ENCODE peak calls at places on chromosomes 5 and 9, in eight cellular contexts. One of them, this sample, is unnamed. For H3K27me3, the result is how much of the 10 kb centered on the place peaks cover.

GRCh38 chr5:132026516-132027008 is 15.1 kb upstream of the ACSL6 start:
- DNase-seq in ovary: no peak
- DNase-seq in prostate gland: no peak
- DNase-seq in fibroblast of lung: no peak
- DNase-seq in endothelial cell of umbilical vein: no peak
- DNase-seq in mammary epithelial cell: no peak
- DNase-seq in heart right ventricle: no peak
- DNase-seq in colonic mucosa: no peak
- DNase-seq in this sample: no peak

GRCh38 chr5:167453518-167454020 is 837.9 kb upstream of the WWC1 start:
- DNase-seq in fibroblast of lung: no peak
- DNase-seq in ovary: no peak
- DNase-seq in heart right ventricle: no peak
- DNase-seq in colonic mucosa: no peak
- DNase-seq in endothelial cell of umbilical vein: no peak
- DNase-seq in mammary epithelial cell: no peak
- DNase-seq in prostate gland: no peak
- DNase-seq in this sample: no peak

GRCh38 chr5:21919417-21920022 is 933.6 kb downstream of the CDH12 start:
- DNase-seq in ovary: no peak
- DNase-seq in endothelial cell of umbilical vein: peak
- DNase-seq in prostate gland: no peak
- DNase-seq in fibroblast of lung: peak
- DNase-seq in mammary epithelial cell: peak
- DNase-seq in heart right ventricle: no peak
- DNase-seq in colonic mucosa: no peak
- DNase-seq in this sample: peak

GRCh38 chr9:89278997-89279739 is 31.8 kb upstream of the CKS2 start:
- DNase-seq in mammary epithelial cell: peak
- DNase-seq in endothelial cell of umbilical vein: peak
- DNase-seq in heart right ventricle: no peak
- DNase-seq in fibroblast of lung: peak
- DNase-seq in colonic mucosa: peak
- DNase-seq in ovary: no peak
- DNase-seq in prostate gland: no peak
- DNase-seq in this sample: peak

GRCh38 chr9:130461218-130461630 is 16.5 kb downstream of the ASS1 start:
- DNase-seq in ovary: peak
- DNase-seq in prostate gland: peak
- DNase-seq in fibroblast of lung: peak
- DNase-seq in heart right ventricle: peak
- DNase-seq in mammary epithelial cell: peak
- DNase-seq in endothelial cell of umbilical vein: peak
- DNase-seq in colonic mucosa: peak
- DNase-seq in this sample: no peak

GRCh38 chr9:112717669-112718331 is at the start of gene INIP:
- DNase-seq in prostate gland: peak
- DNase-seq in ovary: peak
- DNase-seq in colonic mucosa: peak
- DNase-seq in fibroblast of lung: peak
- DNase-seq in heart right ventricle: peak
- DNase-seq in mammary epithelial cell: peak
- DNase-seq in endothelial cell of umbilical vein: peak
- DNase-seq in this sample: peak

GRCh38 chr5:168950241-168950951 is 350.5 kb downstream of the SLIT3 start:
- DNase-seq in mammary epithelial cell: no peak
- DNase-seq in ovary: no peak
- DNase-seq in heart right ventricle: no peak
- DNase-seq in endothelial cell of umbilical vein: no peak
- DNase-seq in fibroblast of lung: no peak
- DNase-seq in prostate gland: no peak
- DNase-seq in colonic mucosa: no peak
- DNase-seq in this sample: no peak

GRCh38 chr9:72883867-72884266 is 69.0 kb downstream of the ALDH1A1 start:
- DNase-seq in ovary: no peak
- DNase-seq in mammary epithelial cell: no peak
- DNase-seq in prostate gland: no peak
- DNase-seq in fibroblast of lung: no peak
- DNase-seq in colonic mucosa: peak
- DNase-seq in endothelial cell of umbilical vein: no peak
- DNase-seq in heart right ventricle: no peak
- DNase-seq in this sample: no peak

GRCh38 chr9:22037954-22038690 is 29.0 kb upstream of the CDKN2B start:
- DNase-seq in heart right ventricle: no peak
- DNase-seq in fibroblast of lung: peak
- DNase-seq in endothelial cell of umbilical vein: peak
- DNase-seq in ovary: no peak
- DNase-seq in prostate gland: no peak
- DNase-seq in colonic mucosa: no peak
- DNase-seq in mammary epithelial cell: peak
- DNase-seq in this sample: no peak

GRCh38 chr5:169003721-169004481 is 297.0 kb downstream of the SLIT3 start:
- DNase-seq in prostate gland: no peak
- DNase-seq in ovary: peak
- DNase-seq in fibroblast of lung: no peak
- DNase-seq in mammary epithelial cell: no peak
- DNase-seq in heart right ventricle: no peak
- DNase-seq in colonic mucosa: no peak
- DNase-seq in endothelial cell of umbilical vein: no peak
- DNase-seq in this sample: no peak

GRCh38 chr5:54531536-54531935 is 14.0 kb downstream of the SNX18 start:
- DNase-seq in ovary: no peak
- DNase-seq in endothelial cell of umbilical vein: no peak
- DNase-seq in colonic mucosa: no peak
- DNase-seq in prostate gland: no peak
- DNase-seq in mammary epithelial cell: peak
- DNase-seq in heart right ventricle: no peak
- DNase-seq in fibroblast of lung: no peak
- DNase-seq in this sample: no peak

DNA sequence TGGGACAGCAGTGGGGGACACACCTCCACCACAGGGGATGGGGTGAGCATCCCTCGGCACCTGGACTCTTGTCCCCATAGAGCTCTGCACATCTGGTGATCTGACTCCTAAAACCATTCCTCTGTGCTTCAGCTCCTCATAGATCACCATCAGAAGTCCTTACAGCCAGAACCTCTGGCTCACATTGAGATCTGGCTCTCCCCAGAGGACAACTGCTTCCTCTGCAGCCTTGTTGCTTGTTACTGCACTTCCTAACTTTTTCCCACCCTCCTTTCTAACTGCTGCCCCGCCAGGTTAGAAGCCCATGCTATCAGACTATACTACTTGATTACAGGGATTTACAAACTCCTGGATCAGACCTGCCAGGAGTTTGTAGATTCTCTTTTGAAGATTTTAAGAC is 64.5 kb downstream of the ARSB start:
- DNase-seq in mammary epithelial cell: no peak
- DNase-seq in fibroblast of lung: peak
- DNase-seq in prostate gland: no peak
- DNase-seq in colonic mucosa: no peak
- DNase-seq in heart right ventricle: no peak
- DNase-seq in endothelial cell of umbilical vein: no peak
- DNase-seq in ovary: no peak
- DNase-seq in this sample: no peak
- TF ChIP-seq CTCF in mammary epithelial cell: no peak
- TF ChIP-seq CTCF in fibroblast of lung: peak
- TF ChIP-seq CTCF in prostate gland: no peak
- TF ChIP-seq CTCF in colonic mucosa: no peak
- TF ChIP-seq CTCF in heart right ventricle: peak
- TF ChIP-seq CTCF in endothelial cell of umbilical vein: peak
- TF ChIP-seq CTCF in ovary: no peak
- TF ChIP-seq CTCF in this sample: peak

DNA sequence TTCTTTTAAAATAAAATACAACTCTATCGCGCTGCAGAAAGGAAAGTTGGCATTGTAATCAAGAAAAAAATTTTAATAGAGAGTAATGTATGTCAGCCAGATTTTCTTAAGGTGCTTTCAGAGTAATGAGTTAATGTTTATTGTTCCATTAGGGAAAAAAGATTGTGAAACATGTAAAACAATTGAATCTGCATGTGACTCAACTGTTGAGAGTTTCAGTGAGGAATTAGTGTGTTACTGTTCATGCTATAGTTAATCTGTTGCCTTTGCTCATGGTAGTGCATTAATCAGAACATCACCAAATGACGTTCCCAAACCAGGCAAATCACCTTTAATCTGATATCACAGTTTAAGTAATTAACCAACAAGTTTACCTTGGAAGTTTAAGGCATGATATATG is 600.5 kb downstream of the NR2F1-AS1 start:
- DNase-seq in mammary epithelial cell: peak
- DNase-seq in fibroblast of lung: no peak
- DNase-seq in endothelial cell of umbilical vein: no peak
- DNase-seq in heart right ventricle: no peak
- DNase-seq in ovary: no peak
- DNase-seq in prostate gland: no peak
- DNase-seq in colonic mucosa: no peak
- DNase-seq in this sample: no peak
- H3K4me3 ChIP-seq in mammary epithelial cell: no peak
- H3K4me3 ChIP-seq in fibroblast of lung: no peak
- H3K4me3 ChIP-seq in endothelial cell of umbilical vein: no peak
- H3K4me3 ChIP-seq in heart right ventricle: no peak
- H3K4me3 ChIP-seq in ovary: no peak
- H3K4me3 ChIP-seq in prostate gland: no peak
- H3K4me3 ChIP-seq in colonic mucosa: no peak
- H3K4me3 ChIP-seq in this sample: no peak

GRCh38 chr9:134733480-134734232 is 92.1 kb downstream of the COL5A1 start:
- DNase-seq in prostate gland: no peak
- DNase-seq in ovary: no peak
- DNase-seq in colonic mucosa: no peak
- DNase-seq in fibroblast of lung: no peak
- DNase-seq in endothelial cell of umbilical vein: no peak
- DNase-seq in heart right ventricle: no peak
- DNase-seq in mammary epithelial cell: no peak
- DNase-seq in this sample: no peak

GRCh38 chr9:134730761-134731496 is 89.3 kb downstream of the COL5A1 start:
- DNase-seq in mammary epithelial cell: no peak
- DNase-seq in ovary: no peak
- DNase-seq in colonic mucosa: no peak
- DNase-seq in endothelial cell of umbilical vein: no peak
- DNase-seq in heart right ventricle: no peak
- DNase-seq in fibroblast of lung: no peak
- DNase-seq in prostate gland: no peak
- DNase-seq in this sample: no peak

GRCh38 chr9:134730011-134730760 is 88.6 kb downstream of the COL5A1 start:
- DNase-seq in heart right ventricle: peak
- DNase-seq in ovary: no peak
- DNase-seq in fibroblast of lung: peak
- DNase-seq in endothelial cell of umbilical vein: no peak
- DNase-seq in prostate gland: no peak
- DNase-seq in mammary epithelial cell: no peak
- DNase-seq in colonic mucosa: no peak
- DNase-seq in this sample: no peak

GRCh38 chr9:134732392-134733110 is 90.9 kb downstream of the COL5A1 start:
- DNase-seq in prostate gland: no peak
- DNase-seq in fibroblast of lung: peak
- DNase-seq in mammary epithelial cell: no peak
- DNase-seq in colonic mucosa: no peak
- DNase-seq in heart right ventricle: no peak
- DNase-seq in ovary: no peak
- DNase-seq in endothelial cell of umbilical vein: no peak
- DNase-seq in this sample: no peak

DNA sequence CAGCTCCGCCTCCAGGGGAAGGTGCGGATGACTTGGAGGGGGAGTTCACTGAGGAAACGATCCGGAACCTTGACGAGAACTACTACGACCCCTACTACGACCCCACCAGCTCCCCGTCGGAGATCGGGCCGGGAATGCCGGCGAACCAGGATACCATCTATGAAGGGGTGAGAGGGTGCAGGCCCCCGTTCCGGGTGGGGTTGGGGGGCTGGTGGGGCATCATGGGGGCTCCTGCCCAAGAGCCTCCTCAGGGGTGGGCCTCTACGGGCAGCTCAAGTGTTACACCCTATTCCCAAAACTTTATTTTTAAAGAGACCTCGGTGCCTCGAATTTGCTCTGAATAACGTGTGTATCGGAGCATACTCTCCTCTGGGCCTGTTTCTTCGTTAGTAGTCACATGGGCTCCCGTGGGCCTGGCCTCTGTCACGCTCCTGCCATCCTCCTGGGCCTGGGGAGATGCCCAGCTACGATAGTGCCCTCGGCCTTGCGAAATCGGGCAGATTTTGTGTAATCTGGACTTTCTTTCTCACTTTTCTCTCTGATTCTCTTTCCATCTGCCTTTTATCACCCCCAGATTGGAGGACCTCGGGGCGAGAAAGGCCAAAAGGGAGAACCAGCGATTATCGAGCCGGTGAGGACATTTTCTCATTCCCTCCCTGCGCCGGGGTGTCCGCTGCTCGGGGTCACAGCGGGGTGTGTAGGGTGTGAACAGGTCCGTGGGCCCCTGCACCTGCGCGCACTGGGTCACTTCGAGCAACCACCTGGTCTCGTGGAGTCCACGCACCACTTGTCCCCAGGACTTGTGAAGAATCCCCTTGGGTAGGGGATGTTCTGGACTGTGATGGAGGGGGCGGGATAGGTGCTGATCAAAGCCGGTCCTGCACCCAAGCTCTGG is 90.1 kb downstream of the COL5A1 start:
- DNase-seq in fibroblast of lung: no peak
- DNase-seq in endothelial cell of umbilical vein: no peak
- DNase-seq in colonic mucosa: no peak
- DNase-seq in heart right ventricle: no peak
- DNase-seq in prostate gland: no peak
- DNase-seq in mammary epithelial cell: no peak
- DNase-seq in ovary: no peak
- DNase-seq in this sample: no peak
- H3K27me3 ChIP-seq in fibroblast of lung: under half
- H3K27me3 ChIP-seq in endothelial cell of umbilical vein: under half
- H3K27me3 ChIP-seq in colonic mucosa: under half
- H3K27me3 ChIP-seq in heart right ventricle: under half
- H3K27me3 ChIP-seq in prostate gland: under half
- H3K27me3 ChIP-seq in mammary epithelial cell: under half
- H3K27me3 ChIP-seq in ovary: under half
- H3K27me3 ChIP-seq in this sample: under half

DNA sequence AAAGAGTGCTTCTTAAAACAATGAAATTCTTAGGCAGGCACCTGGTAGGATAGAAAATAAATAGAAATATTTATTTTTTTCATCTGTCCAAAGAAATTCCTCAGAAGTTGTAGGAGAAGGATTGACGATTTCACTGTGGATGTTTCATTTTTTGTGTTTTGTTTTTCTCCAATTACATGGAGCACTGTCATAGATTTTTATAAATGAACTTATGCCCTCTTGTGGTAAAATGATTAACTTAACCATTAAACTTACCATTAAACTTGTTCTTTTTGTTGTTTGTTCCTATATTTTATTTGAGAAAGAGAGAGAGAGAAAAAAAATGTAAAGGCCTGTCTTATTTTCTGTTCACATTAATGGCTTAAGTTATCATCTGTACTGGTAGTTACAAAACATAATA is 339.2 kb downstream of the PRR16 start:
- DNase-seq in endothelial cell of umbilical vein: peak
- DNase-seq in mammary epithelial cell: peak
- DNase-seq in colonic mucosa: no peak
- DNase-seq in heart right ventricle: no peak
- DNase-seq in ovary: no peak
- DNase-seq in fibroblast of lung: peak
- DNase-seq in prostate gland: no peak
- DNase-seq in this sample: no peak
- TF ChIP-seq CTCF in endothelial cell of umbilical vein: no peak
- TF ChIP-seq CTCF in mammary epithelial cell: no peak
- TF ChIP-seq CTCF in colonic mucosa: no peak
- TF ChIP-seq CTCF in heart right ventricle: peak
- TF ChIP-seq CTCF in ovary: no peak
- TF ChIP-seq CTCF in fibroblast of lung: no peak
- TF ChIP-seq CTCF in prostate gland: peak
- TF ChIP-seq CTCF in this sample: peak

GRCh38 chr5:10301266-10301665 is 6.4 kb downstream of the CMBL start:
- DNase-seq in endothelial cell of umbilical vein: no peak
- DNase-seq in mammary epithelial cell: no peak
- DNase-seq in colonic mucosa: peak
- DNase-seq in ovary: no peak
- DNase-seq in fibroblast of lung: no peak
- DNase-seq in heart right ventricle: no peak
- DNase-seq in prostate gland: no peak
- DNase-seq in this sample: no peak
- H3K4me3 ChIP-seq in endothelial cell of umbilical vein: no peak
- H3K4me3 ChIP-seq in mammary epithelial cell: no peak
- H3K4me3 ChIP-seq in colonic mucosa: no peak
- H3K4me3 ChIP-seq in ovary: no peak
- H3K4me3 ChIP-seq in fibroblast of lung: no peak
- H3K4me3 ChIP-seq in heart right ventricle: peak
- H3K4me3 ChIP-seq in prostate gland: no peak
- H3K4me3 ChIP-seq in this sample: no peak

This sample was measured in kidney epithelial cell.